ENCODE peak calls at places on chromosome 5, in ten cellular contexts. E, L, N, Z, C, K, P, D, G and Q are unnamed samples.

GRCh38 chr5:149210229-149210628 is 61.4 kb upstream of the AFAP1L1 start:
- DNase-seq in E (no peak), N (no peak), P (peak; percentile 64), Z (no peak), D (no peak), K (peak; percentile 70), G (no peak), L (no peak), C (no peak), Q (no peak)

GRCh38 chr5:5295361-5295760 is 127.1 kb upstream of the ICE1 start:
- DNase-seq in C (no peak), K (no peak), Z (no peak), D (no peak), P (no peak), E (no peak), N (no peak), L (no peak), G (no peak), Q (no peak)

GRCh38 chr5:39661026-39661779 is 236.4 kb upstream of the DAB2 start:
- DNase-seq in N (no peak), C (no peak), K (peak; percentile 62), L (no peak), Z (no peak), E (no peak), P (peak; percentile 48), G (no peak), D (no peak), Q (peak; percentile 39)

GRCh38 chr5:135488727-135489465 is 36.7 kb upstream of the TIFAB start:
- DNase-seq in G (peak; percentile 77), Z (peak; percentile 67), P (peak; percentile 83), E (peak; percentile 19), C (no peak), L (no peak), N (peak; percentile 73), K (peak; percentile 69), D (no peak), Q (peak; percentile 46)

GRCh38 chr5:60494635-60495034 is 205.3 kb downstream of the DEPDC1B start:
- DNase-seq in N (no peak), P (no peak), G (no peak), L (no peak), E (no peak), Z (no peak), K (no peak), D (no peak), C (no peak), Q (no peak)

GRCh38 chr5:366541-367357 is 45.2 kb downstream of the AHRR start:
- DNase-seq in L (no peak), K (no peak), Z (no peak), P (no peak), D (no peak), G (no peak), N (no peak), C (no peak), E (no peak), Q (no peak)

GRCh38 chr5:160251406-160252155 is 22.3 kb downstream of the FABP6 start:
- DNase-seq in E (no peak), Z (no peak), P (no peak), L (no peak), K (no peak), C (no peak), N (no peak), G (no peak), D (no peak), Q (no peak)

GRCh38 chr5:33313150-33313549 is 127.6 kb upstream of the TARS1 start:
- DNase-seq in D (no peak), G (no peak), E (no peak), P (peak; percentile 92), L (no peak), C (no peak), Z (no peak), K (peak; percentile 99), N (no peak), Q (peak; percentile 81)

GRCh38 chr5:55454282-55454681 is 80.5 kb downstream of the PLPP1 start:
- DNase-seq in P (no peak), E (no peak), K (peak; percentile 22), C (no peak), G (no peak), D (no peak), N (no peak), L (no peak), Z (no peak), Q (no peak)

GRCh38 chr5:141403387-141403786 is 809 bp downstream of the PCDHGA9 start:
- DNase-seq in E (no peak), N (peak; percentile 77), G (no peak), K (no peak), Z (no peak), L (no peak), P (no peak), D (no peak), C (no peak), Q (no peak)

GRCh38 chr5:168209561-168209960 is 81.9 kb upstream of the WWC1 start:
- DNase-seq in Z (no peak), K (no peak), G (no peak), L (no peak), N (no peak), E (no peak), P (peak; percentile 54), C (no peak), D (no peak), Q (peak; percentile 42)

GRCh38 chr5:171537463-171537862 is 118.0 kb downstream of the FGF18 start:
- DNase-seq in D (no peak), K (peak; percentile 76), Z (no peak), L (no peak), G (no peak), C (no peak), N (no peak), E (no peak), P (peak; percentile 66), Q (peak; percentile 60)

GRCh38 chr5:168600409-168600808 is 21.2 kb upstream of the PANK3 start:
- DNase-seq in Z (no peak), L (no peak), P (no peak), E (no peak), C (peak; percentile 44), G (peak; percentile 90), N (no peak), K (no peak), D (no peak), Q (no peak)

GRCh38 chr5:43315697-43316096 is 2.5 kb upstream of the HMGCS1 start:
- DNase-seq in L (no peak), E (no peak), Z (no peak), C (no peak), N (no peak), D (no peak), G (no peak), P (no peak), K (no peak), Q (no peak)

GRCh38 chr5:115749016-115749415 is 67.4 kb downstream of the CDO1 start:
- DNase-seq in K (no peak), G (no peak), C (no peak), Z (peak; percentile 1), D (no peak), N (no peak), E (no peak), L (no peak), P (peak; percentile 9), Q (no peak)

GRCh38 chr5:1967716-1968115 is 85.0 kb upstream of the IRX4 start:
- DNase-seq in K (no peak), Z (no peak), E (no peak), N (no peak), L (no peak), P (no peak), C (no peak), G (no peak), D (no peak), Q (no peak)

GRCh38 chr5:93477791-93478190 is 103.2 kb downstream of the NR2F1-AS1 start:
- DNase-seq in C (no peak), N (no peak), P (no peak), L (no peak), K (peak; percentile 23), D (no peak), G (no peak), Z (no peak), E (no peak), Q (peak; percentile 8)

GRCh38 chr5:108924457-108924961 is 176.8 kb downstream of the FER start:
- DNase-seq in N (no peak), G (no peak), D (no peak), C (no peak), Z (no peak), P (no peak), E (no peak), K (no peak), L (no peak), Q (no peak)